ENCODE peak calls at places on chromosomes 5 and 9, in four cellular contexts. N is endothelial cell of umbilical vein, V is ovary, Q is tibial artery. W is an unnamed sample.

GRCh38 chr5:123036391-123037103 is at the start of gene PPIC:
- DNase-seq in N (peak), V (peak), Q (peak), W (peak)

GRCh38 chr9:14439555-14439954 is 125.6 kb upstream of the NFIB start:
- DNase-seq in N (no peak), V (no peak), Q (no peak), W (no peak)

GRCh38 chr9:130780865-130781504 is 54.1 kb upstream of the ABL1 start:
- DNase-seq in N (no peak), V (peak), Q (peak), W (peak)

GRCh38 chr5:53424691-53425597 is 55.5 kb upstream of the FST start:
- DNase-seq in N (no peak), V (no peak), Q (no peak), W (peak)

GRCh38 chr5:170651902-170652301 is 131.6 kb upstream of the GABRP start:
- DNase-seq in N (no peak), V (no peak), Q (no peak), W (no peak)

GRCh38 chr5:40080191-40080590 is 599.5 kb upstream of the PTGER4 start:
- DNase-seq in N (peak), V (no peak), Q (no peak), W (no peak)

GRCh38 chr9:134433101-134433500 is 106.8 kb downstream of the RXRA start:
- DNase-seq in N (peak), V (no peak), Q (peak), W (peak)

GRCh38 chr5:146647656-146648199 is 131.7 kb upstream of the GPR151 start:
- DNase-seq in N (no peak), V (no peak), Q (no peak), W (no peak)

GRCh38 chr5:153546566-153546965 is 56.1 kb downstream of the GRIA1 start:
- DNase-seq in N (no peak), V (no peak), Q (no peak), W (no peak)

GRCh38 chr9:113885183-113886002 is 9.3 kb downstream of the ZNF618 start:
- DNase-seq in N (no peak), V (no peak), Q (no peak), W (no peak)

GRCh38 chr9:77892955-77893514 is 138.6 kb downstream of the GNAQ start:
- DNase-seq in N (no peak), V (no peak), Q (no peak), W (no peak)

GRCh38 chr5:1418238-1418920 is 26.9 kb downstream of the SLC6A3 start:
- DNase-seq in N (no peak), V (no peak), Q (no peak), W (no peak)
- TF ChIP-seq CTCF in N (no peak), V (no peak), Q (no peak), W (no peak)

GRCh38 chr9:129567842-129568559 is 52.9 kb downstream of the C9orf50 start:
- DNase-seq in N (peak), V (peak), Q (peak), W (peak)
- TF ChIP-seq CTCF in N (no peak), V (no peak), Q (no peak), W (no peak)

DNA sequence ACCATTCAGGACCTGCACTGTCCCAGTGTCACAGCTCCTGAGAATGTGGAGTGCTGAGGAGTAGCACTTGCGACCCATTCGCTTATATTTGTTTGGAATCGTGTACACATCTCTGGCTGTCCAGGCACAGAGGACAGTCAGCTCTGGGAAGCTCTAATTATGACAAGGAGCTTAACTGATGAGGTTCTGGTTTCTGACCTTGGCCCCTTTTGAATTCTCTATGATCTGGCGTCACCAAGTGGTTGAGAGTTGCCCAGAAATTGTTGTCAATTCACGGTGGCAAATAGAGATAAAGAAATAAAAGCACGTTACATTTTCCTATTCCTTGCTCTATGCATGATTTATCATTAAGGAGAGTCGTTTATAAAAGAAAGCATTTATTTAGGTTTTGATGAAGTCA is 34.9 kb upstream of the LECT2 start:
- DNase-seq in N (no peak), V (no peak), Q (no peak), W (no peak)
- TF ChIP-seq CTCF in N (no peak), V (no peak), Q (no peak), W (no peak)

DNA sequence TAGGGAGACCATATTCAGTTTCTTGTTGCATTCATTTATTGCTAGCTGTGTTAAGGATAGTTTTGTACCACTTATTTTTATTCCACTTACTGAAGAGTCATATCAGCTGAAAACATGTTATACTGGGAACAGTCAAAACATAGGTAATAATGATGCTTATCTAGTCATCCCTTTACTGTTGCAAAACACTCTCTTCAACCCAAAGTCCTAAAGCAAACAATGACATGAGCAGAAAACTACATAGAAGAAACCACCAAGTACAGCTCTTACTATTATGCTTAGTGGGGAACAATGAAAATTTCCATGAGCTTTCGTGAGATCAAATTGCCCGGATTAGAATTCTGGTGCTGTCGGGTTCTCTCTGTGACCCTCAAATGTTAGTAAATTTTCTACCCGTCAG is 681.4 kb downstream of the NR2F1-AS1 start:
- DNase-seq in N (no peak), V (no peak), Q (no peak), W (no peak)
- TF ChIP-seq CTCF in N (no peak), V (no peak), Q (no peak), W (no peak)

DNA sequence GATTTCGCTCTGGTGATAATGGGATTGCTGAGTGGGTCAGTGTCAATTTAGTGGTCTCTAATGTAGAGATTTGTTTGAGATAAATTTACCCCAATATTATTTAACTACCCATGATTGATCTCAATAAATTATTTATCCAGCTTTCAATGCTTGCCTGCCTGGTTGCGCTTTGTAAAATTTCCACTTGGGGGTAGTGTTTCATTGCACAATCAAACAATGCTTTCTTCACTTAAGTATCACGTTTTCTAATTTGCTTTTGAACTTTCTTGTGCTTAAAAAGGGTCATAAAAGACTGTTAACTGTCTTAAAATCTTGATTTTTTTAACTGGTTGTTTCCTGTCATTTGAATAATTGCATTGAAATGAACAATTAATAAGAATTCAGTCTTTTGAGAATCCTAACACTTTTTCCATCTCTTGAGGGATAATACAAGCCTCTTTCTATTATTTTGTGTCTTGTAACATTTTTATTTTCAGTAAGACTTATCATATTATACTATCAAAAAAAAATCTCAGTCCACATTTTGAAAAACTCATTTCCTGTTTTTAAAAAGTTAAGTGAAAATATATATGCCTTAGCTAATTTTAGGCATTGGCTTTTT is 18.7 kb downstream of the HSD17B4 start:
- DNase-seq in N (peak), V (no peak), Q (no peak), W (peak)
- TF ChIP-seq CTCF in N (peak), V (no peak), Q (peak), W (peak)

GRCh38 chr5:179824745-179825112 is 4.0 kb downstream of the SQSTM1 start:
- DNase-seq in N (no peak), V (no peak), Q (no peak), W (no peak)

GRCh38 chr5:179828756-179829421 is 8.2 kb downstream of the SQSTM1 start:
- DNase-seq in N (no peak), V (no peak), Q (no peak), W (peak)

GRCh38 chr5:179829732-179830435 is 9.2 kb downstream of the SQSTM1 start:
- DNase-seq in N (no peak), V (no peak), Q (no peak), W (peak)

GRCh38 chr5:179825655-179826182 is 5.0 kb downstream of the SQSTM1 start:
- DNase-seq in N (no peak), V (no peak), Q (no peak), W (peak)

DNA sequence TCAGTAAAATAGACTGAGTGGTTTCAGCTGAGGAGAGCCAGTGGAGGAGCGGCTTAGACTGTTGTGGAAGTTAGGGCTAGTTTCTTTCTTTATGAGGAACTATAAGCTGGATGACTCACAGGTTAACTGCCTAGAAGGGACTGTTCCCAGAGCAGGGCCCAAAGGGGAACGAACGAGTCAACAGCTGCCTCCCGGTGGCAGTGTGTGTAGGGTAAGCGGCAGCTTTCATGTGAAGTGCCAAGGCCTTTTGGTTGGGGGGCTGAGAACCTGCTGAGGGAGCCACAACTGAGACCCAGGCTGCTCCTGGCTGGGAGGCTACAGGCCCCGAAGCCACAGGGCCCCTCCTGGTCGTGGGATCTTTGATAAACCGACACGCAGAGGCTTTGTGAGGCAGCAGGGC is 7.0 kb downstream of the SQSTM1 start:
- DNase-seq in N (peak), V (no peak), Q (no peak), W (no peak)
- TF ChIP-seq CTCF in N (no peak), V (no peak), Q (no peak), W (no peak)

DNA sequence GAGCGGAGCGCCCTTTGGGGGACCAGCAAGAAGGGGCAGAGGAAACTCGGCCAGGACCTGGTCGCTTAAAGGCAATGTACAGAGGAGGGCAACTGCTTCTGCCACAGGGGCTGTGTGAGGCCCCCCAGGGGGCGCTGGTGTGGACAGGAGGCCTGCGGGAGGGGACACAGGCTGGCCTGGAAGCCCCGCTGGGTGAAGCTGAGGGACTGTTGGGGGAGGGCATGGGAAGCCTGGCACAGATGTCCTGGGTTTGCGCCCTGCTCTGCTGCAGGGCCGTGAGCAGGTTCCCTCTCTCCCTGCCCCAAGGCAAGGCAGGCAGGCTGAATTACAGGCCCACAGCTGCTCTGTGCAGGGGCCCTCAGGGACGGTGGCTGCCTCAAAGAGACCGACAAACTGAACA is 5.4 kb downstream of the MED22 start:
- DNase-seq in N (no peak), V (no peak), Q (no peak), W (no peak)
- TF ChIP-seq CTCF in N (no peak), V (no peak), Q (no peak), W (no peak)

DNA sequence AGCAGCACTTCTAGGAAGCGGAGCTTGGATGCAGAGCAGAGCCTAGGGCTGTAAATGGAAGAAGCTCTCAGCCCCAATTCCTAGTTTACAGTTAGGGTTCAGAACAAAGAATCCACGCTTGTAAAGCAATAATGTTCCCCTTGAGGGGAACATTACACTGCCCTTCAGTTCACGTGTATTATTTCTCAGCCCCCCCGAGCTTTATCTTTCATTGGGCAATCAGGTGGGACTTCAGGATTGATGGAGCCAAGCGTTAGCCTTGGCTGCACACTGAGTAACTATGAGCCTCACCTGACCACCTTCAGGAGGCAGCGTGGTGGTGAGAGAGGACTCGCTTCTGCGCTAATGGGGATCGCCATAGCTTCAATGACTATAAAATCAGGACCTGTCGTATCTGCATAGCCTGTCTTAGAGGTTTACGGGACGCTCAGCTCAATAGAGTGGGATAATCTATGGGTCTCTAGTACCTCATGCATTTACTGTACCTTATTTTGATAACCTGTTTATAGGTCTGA is 157.0 kb upstream of the RASEF start:
- DNase-seq in N (no peak), V (no peak), Q (no peak), W (no peak)
- TF ChIP-seq CTCF in N (no peak), V (no peak), Q (no peak), W (no peak)